ENCODE peak calls at places on chromosomes 3 and 15, in nine cellular contexts. O is neural crest cell; L is MM.1S; T is nephron progenitor cell; P is fibroblast of pulmonary artery; Z is CD8-positive, alpha-beta T cell; C is astrocyte of the spinal cord; I is activated CD8-positive, alpha-beta T cell treated with anti-CD3 and anti-CD28 coated beads for 36 hours; K is sigmoid colon. V is an unnamed sample.

GRCh38 chr3:78402720-78403119 is 1362.8 kb downstream of the ROBO2 start:
- DNase-seq in O (no peak), L (no peak), T (no peak), P (no peak), Z (no peak), C (no peak), I (no peak), K (no peak), V (no peak)

GRCh38 chr15:59388670-59389069 is 16.0 kb upstream of the MYO1E start:
- DNase-seq in O (no peak), L (no peak), T (no peak), P (peak), Z (no peak), C (peak), I (no peak), K (no peak), V (no peak)

GRCh38 chr3:134308350-134308891 is 57.8 kb upstream of the RYK start:
- DNase-seq in O (peak), L (peak), T (peak), P (peak), Z (peak), C (peak), I (peak), K (peak), V (peak)

GRCh38 chr15:99495430-99496301 is 70.1 kb upstream of the MEF2A start:
- DNase-seq in O (no peak), L (no peak), T (no peak), P (no peak), Z (peak), C (no peak), I (no peak), K (no peak), V (peak)

GRCh38 chr3:143002083-143002712 is 828 bp downstream of the U2SURP start:
- DNase-seq in O (no peak), L (peak), T (no peak), P (peak), Z (peak), C (peak), I (peak), K (no peak), V (no peak)

GRCh38 chr15:88440021-88440420 is 27.2 kb downstream of the MRPL46 start:
- DNase-seq in O (no peak), L (no peak), T (no peak), P (peak), Z (no peak), C (peak), I (no peak), K (no peak), V (no peak)

GRCh38 chr3:191350389-191351090 is 20.2 kb upstream of the UTS2B start:
- DNase-seq in O (no peak), L (no peak), T (no peak), P (peak), Z (no peak), C (no peak), I (no peak), K (no peak), V (no peak)

GRCh38 chr3:159252772-159253384 is 451.0 kb downstream of the MFSD1 start:
- DNase-seq in O (peak), L (peak), T (peak), P (peak), Z (no peak), C (peak), I (no peak), K (no peak), V (no peak)

GRCh38 chr3:12999147-13000140 is 73.8 kb downstream of the IQSEC1 start:
- DNase-seq in O (no peak), L (peak), T (no peak), P (no peak), Z (no peak), C (no peak), I (no peak), K (peak), V (no peak)

GRCh38 chr3:67083277-67083676 is 85.2 kb downstream of the KBTBD8 start:
- DNase-seq in O (no peak), L (peak), T (no peak), P (peak), Z (peak), C (no peak), I (peak), K (no peak), V (no peak)

GRCh38 chr3:120854908-120855526 is 53.0 kb upstream of the STXBP5L start:
- DNase-seq in O (no peak), L (no peak), T (peak), P (no peak), Z (no peak), C (no peak), I (no peak), K (no peak), V (no peak)

GRCh38 chr3:182909318-182910040 is 70.9 kb downstream of the DCUN1D1 start:
- DNase-seq in O (no peak), L (peak), T (no peak), P (peak), Z (no peak), C (peak), I (peak), K (no peak), V (no peak)

GRCh38 chr3:147336543-147337278 is 69.6 kb downstream of the ZIC4 start:
- DNase-seq in O (no peak), L (no peak), T (no peak), P (no peak), Z (no peak), C (no peak), I (no peak), K (no peak), V (no peak)

GRCh38 chr3:134860141-134860540 is 65.1 kb downstream of the EPHB1 start:
- DNase-seq in O (no peak), L (no peak), T (no peak), P (no peak), Z (no peak), C (no peak), I (no peak), K (no peak), V (no peak)

GRCh38 chr15:49622561-49622960 is 1.7 kb downstream of the DTWD1 start:
- DNase-seq in O (no peak), L (no peak), T (no peak), P (peak), Z (no peak), C (peak), I (no peak), K (no peak), V (no peak)

GRCh38 chr3:144295619-144296018 is 324.0 kb downstream of the DIPK2A start:
- DNase-seq in O (no peak), L (no peak), T (no peak), P (peak), Z (no peak), C (no peak), I (no peak), K (no peak), V (no peak)

GRCh38 chr3:163587342-163587741 is 1491.0 kb downstream of the SI start:
- DNase-seq in O (no peak), L (no peak), T (no peak), P (no peak), Z (no peak), C (no peak), I (no peak), K (no peak), V (no peak)

GRCh38 chr3:58629629-58630028 is 36.9 kb downstream of the FAM3D start:
- DNase-seq in O (no peak), L (no peak), T (no peak), P (no peak), Z (no peak), C (no peak), I (no peak), K (no peak), V (no peak)

GRCh38 chr3:55692958-55693558 is 206.0 kb upstream of the WNT5A start:
- DNase-seq in O (no peak), L (no peak), T (no peak), P (peak), Z (no peak), C (peak), I (no peak), K (no peak), V (no peak)

GRCh38 chr3:128324911-128325592 is 141.6 kb downstream of the DNAJB8 start:
- DNase-seq in O (no peak), L (no peak), T (no peak), P (no peak), Z (no peak), C (no peak), I (no peak), K (peak), V (no peak)

GRCh38 chr3:30042274-30042859 is 564.0 kb upstream of the TGFBR2 start:
- DNase-seq in O (peak), L (peak), T (peak), P (peak), Z (peak), C (peak), I (peak), K (peak), V (peak)

GRCh38 chr15:78322724-78323395 is 17.3 kb upstream of the CRABP1 start:
- DNase-seq in O (peak), L (no peak), T (peak), P (no peak), Z (no peak), C (no peak), I (no peak), K (no peak), V (no peak)

DNA sequence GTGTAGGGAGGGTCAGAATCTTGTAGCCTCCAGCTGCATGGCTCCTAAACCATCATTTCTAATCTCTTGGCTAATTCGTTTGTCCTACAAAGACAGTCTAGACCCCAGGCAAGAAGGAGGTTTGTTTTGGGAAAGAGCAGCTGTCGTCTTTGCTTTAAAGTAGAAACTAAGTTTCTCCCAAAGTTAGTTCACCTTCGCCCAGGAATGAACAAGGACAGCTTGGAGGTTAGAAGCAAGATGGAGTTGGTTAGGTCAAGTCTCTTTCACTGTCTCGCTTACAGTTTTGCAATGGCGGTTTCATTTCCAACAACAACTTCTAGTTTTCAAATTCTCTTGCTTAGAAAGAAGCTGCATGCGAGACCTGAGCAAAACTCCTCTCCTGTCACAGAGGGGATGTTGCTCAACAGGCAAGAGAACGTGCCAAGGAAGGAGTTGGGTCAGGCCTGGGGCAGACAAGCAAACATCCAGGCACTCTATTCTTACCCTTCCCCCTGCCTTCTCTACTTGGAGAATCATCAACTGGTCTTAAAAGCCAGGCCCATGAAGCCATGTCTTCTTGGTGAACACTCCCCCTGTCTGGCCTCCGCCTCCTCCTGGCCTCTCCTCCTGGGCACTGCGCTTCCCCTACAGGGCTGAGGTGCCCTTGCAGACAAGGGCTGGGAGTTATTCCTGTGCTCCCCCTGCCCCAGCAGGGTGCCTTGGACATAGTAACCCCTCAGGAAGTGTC is 57.6 kb downstream of the TMEM44 start:
- DNase-seq in O (no peak), L (no peak), T (no peak), P (peak), Z (no peak), C (no peak), I (no peak), K (peak), V (no peak)
- TF ChIP-seq CTCF in O (no peak), L (no peak), T (no peak), P (peak), Z (no peak), C (no peak), I (no peak), K (no peak), V (no peak)

DNA sequence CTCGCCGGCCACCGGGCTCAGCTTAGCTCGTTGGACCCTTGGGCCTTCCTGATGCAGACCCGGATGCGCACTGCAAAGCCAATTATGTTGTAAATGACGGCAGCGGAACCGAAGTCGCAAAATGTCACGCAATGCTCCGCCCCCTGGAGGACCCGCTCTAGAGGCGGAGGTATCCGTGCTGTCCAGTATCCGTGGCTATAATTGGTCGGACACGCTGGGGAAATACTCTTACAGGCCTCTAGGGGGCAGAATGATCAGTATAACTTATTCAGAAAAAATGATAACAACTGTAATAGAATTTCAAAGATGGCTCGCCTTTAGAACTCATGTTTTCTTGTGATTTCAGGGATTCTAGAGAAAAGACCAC is at the start of gene PRR23B:
- DNase-seq in O (no peak), L (no peak), T (no peak), P (no peak), Z (no peak), C (no peak), I (no peak), K (no peak), V (no peak)
- TF ChIP-seq CTCF in O (peak), L (peak), T (peak), P (peak), Z (no peak), C (peak), I (peak), K (no peak), V (peak)

GRCh38 chr3:187678869-187679268 is 8.7 kb upstream of the SST start:
- DNase-seq in O (peak), L (peak), T (peak), P (peak), Z (peak), C (peak), I (peak), K (no peak), V (peak)
- TF ChIP-seq CTCF in O (peak), L (peak), T (peak), P (peak), Z (no peak), C (peak), I (no peak), K (peak), V (peak)

DNA sequence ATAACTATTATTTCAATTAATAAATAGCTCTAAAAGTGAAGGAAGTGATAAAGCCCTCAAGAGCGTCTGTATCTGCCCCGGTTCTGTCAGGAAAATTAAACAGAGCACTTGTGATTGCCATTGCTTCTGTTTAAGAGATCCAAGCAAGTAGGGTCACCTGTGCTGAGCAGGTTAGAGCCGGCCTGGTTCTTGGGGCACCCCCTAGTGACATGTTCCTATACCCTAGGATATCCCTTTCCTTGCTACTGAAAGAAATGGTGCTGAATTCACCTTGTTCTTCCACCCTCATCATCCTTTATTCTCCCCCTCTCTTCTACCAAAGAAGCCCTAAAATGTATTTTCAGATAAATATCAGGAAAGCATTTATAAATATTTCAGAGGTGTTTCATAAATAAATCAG is 323.5 kb downstream of the RORA start:
- DNase-seq in O (no peak), L (peak), T (no peak), P (no peak), Z (peak), C (no peak), I (peak), K (no peak), V (no peak)
- TF ChIP-seq CTCF in O (no peak), L (peak), T (no peak), P (no peak), Z (no peak), C (no peak), I (no peak), K (no peak), V (no peak)

V was measured in glutamatergic neuron.